ENCODE peak calls at places on chromosomes 12 and 14, in ten cellular contexts. Y is iris pigment epithelial cell; J is DMS153; Q is activated CD4-positive, alpha-beta T cell treated with anti-CD3 and anti-CD28 coated beads, Interleukin-2, amount 50 U/mL, for 48 hours; W is cardiac muscle cell; T is ACHN; R is astrocyte of the spinal cord; X is HL-60; C is Ammon's horn; H is GOT3. B is an unnamed sample.

GRCh38 chr14:75249251-75249957 is 29.2 kb upstream of the FOS start:
- DNase-seq in W (peak), J (peak), Q (peak), C (no peak), T (no peak), H (no peak), R (peak), Y (peak), X (no peak), B (peak)

GRCh38 chr14:105420141-105420975 is 731 bp downstream of the MTA1 start:
- DNase-seq in X (no peak), Y (no peak), C (no peak), Q (no peak), J (no peak), T (no peak), R (no peak), W (no peak), H (no peak), B (peak)

GRCh38 chr12:29889737-29890136 is 106.0 kb upstream of the TMTC1 start:
- DNase-seq in W (peak), Y (peak), Q (peak), J (no peak), R (peak), H (no peak), T (peak), X (peak), C (peak), B (peak)

GRCh38 chr12:85843606-85844325 is 7.6 kb upstream of the RASSF9 start:
- DNase-seq in W (no peak), C (no peak), H (no peak), Y (no peak), R (no peak), T (no peak), Q (no peak), X (no peak), J (no peak), B (no peak)

GRCh38 chr12:33431648-33432047 is 8.0 kb downstream of the SYT10 start:
- DNase-seq in Q (no peak), J (no peak), T (no peak), R (no peak), C (no peak), H (no peak), X (no peak), W (no peak), Y (no peak), B (no peak)

GRCh38 chr12:25023808-25024207 is 74.9 kb upstream of the BCAT1 start:
- DNase-seq in T (no peak), J (no peak), W (no peak), Q (no peak), X (no peak), R (no peak), Y (no peak), H (no peak), C (no peak), B (peak)

GRCh38 chr12:63294327-63294632 is 143.3 kb upstream of the AVPR1A start:
- DNase-seq in Y (peak), T (peak), X (no peak), R (peak), Q (no peak), H (peak), W (no peak), C (no peak), J (no peak), B (no peak)

GRCh38 chr14:53306926-53307325 is 153.8 kb upstream of the DDHD1 start:
- DNase-seq in J (no peak), T (no peak), X (no peak), W (no peak), Q (no peak), H (no peak), Y (peak), R (peak), C (peak), B (peak)

GRCh38 chr14:98633380-98633779 is 638.6 kb downstream of the BCL11B start:
- DNase-seq in Y (no peak), W (peak), H (no peak), C (peak), X (no peak), Q (no peak), R (peak), T (no peak), J (peak), B (no peak)

GRCh38 chr14:82067221-82067620 is 533.6 kb upstream of the SEL1L start:
- DNase-seq in Y (no peak), X (no peak), J (peak), W (peak), H (no peak), T (no peak), R (no peak), C (no peak), Q (no peak), B (no peak)

GRCh38 chr12:51773145-51773869 is 75.2 kb downstream of the FIGNL2 start:
- DNase-seq in C (no peak), T (peak), H (no peak), Y (peak), R (peak), X (peak), J (no peak), W (no peak), Q (no peak), B (no peak)

GRCh38 chr12:1108276-1108675 is 117.3 kb downstream of the ERC1 start:
- DNase-seq in Y (no peak), W (no peak), J (no peak), C (no peak), Q (no peak), R (no peak), H (no peak), T (no peak), X (no peak), B (peak)

GRCh38 chr14:105102893-105103292 is 37.7 kb upstream of the GPR132 start:
- DNase-seq in Q (no peak), J (no peak), R (no peak), X (no peak), C (no peak), W (no peak), T (no peak), Y (no peak), H (no peak), B (no peak)

GRCh38 chr12:101557092-101557491 is 37.7 kb upstream of the MYBPC1 start:
- DNase-seq in J (no peak), T (no peak), Q (no peak), C (no peak), Y (no peak), W (no peak), R (no peak), H (no peak), X (no peak), B (no peak)

GRCh38 chr14:24368215-24368561 is 204 bp downstream of the NFATC4 start:
- DNase-seq in Y (no peak), R (no peak), X (no peak), T (no peak), Q (no peak), J (no peak), H (no peak), C (no peak), W (no peak), B (no peak)

GRCh38 chr12:3593906-3594305 is 102.9 kb downstream of the PRMT8 start:
- DNase-seq in X (no peak), R (no peak), T (no peak), C (no peak), J (no peak), Q (no peak), H (no peak), Y (no peak), W (no peak), B (no peak)

GRCh38 chr12:88802307-88802706 is 222.0 kb upstream of the KITLG start:
- DNase-seq in R (no peak), Y (no peak), W (no peak), T (no peak), X (no peak), Q (no peak), H (no peak), C (no peak), J (no peak), B (no peak)

GRCh38 chr14:92506230-92506629 is 7.4 kb upstream of the RIN3 start:
- DNase-seq in H (no peak), T (no peak), R (no peak), C (no peak), X (no peak), Y (no peak), Q (no peak), J (no peak), W (no peak), B (no peak)

GRCh38 chr14:104319489-104320241 is 181.3 kb downstream of the KIF26A start:
- DNase-seq in J (no peak), R (no peak), H (no peak), T (no peak), Q (no peak), C (no peak), W (no peak), X (no peak), Y (no peak), B (no peak)

GRCh38 chr12:109500406-109501185 is 23.2 kb downstream of the UBE3B start:
- DNase-seq in X (no peak), R (no peak), W (no peak), J (no peak), H (no peak), T (no peak), Y (no peak), Q (no peak), C (no peak), B (no peak)

GRCh38 chr14:91515979-91516378 is 5.9 kb upstream of the PPP4R3A start:
- DNase-seq in R (no peak), W (no peak), Q (no peak), X (no peak), T (no peak), Y (no peak), H (no peak), C (no peak), J (no peak), B (no peak)

GRCh38 chr14:49679271-49679670 is 8.7 kb downstream of the POLE2 start:
- DNase-seq in R (peak), H (no peak), Q (no peak), T (no peak), W (no peak), J (no peak), X (no peak), C (no peak), Y (peak), B (no peak)

B was measured in Karpas-422.